ENCODE peak calls at places on chromosomes 12 and 14, in seven cellular contexts. H is H9; D is mammary epithelial cell; A is Right ventricle myocardium superior; J is activated effector memory CD4-positive, alpha-beta T cell treated with Interleukin-2 at 50 U/mL for 16 hours; R is IMR-90; C is Right ventricle myocardium inferior. P is an unnamed sample.

GRCh38 chr14:21070083-21070609 is at the start of gene ARHGEF40:
- DNase-seq in H (peak; percentile 50), D (no peak), A (peak; percentile 83), J (no peak), R (peak; percentile 33), C (peak; percentile 87), P (no peak)

GRCh38 chr14:36512585-36513003 is 7.4 kb downstream of the NKX2-1 start:
- DNase-seq in H (no peak), D (no peak), A (no peak), J (no peak), R (no peak), C (no peak), P (no peak)

GRCh38 chr14:73741386-73741875 is 27.2 kb upstream of the PNMA1 start:
- DNase-seq in H (peak; percentile 91), D (peak; percentile 72), A (peak; percentile 86), J (peak; percentile 57), R (peak; percentile 66), C (peak; percentile 87), P (no peak)

GRCh38 chr12:79857675-79858074 is 77.2 kb downstream of the PPP1R12A start:
- DNase-seq in H (no peak), D (no peak), A (no peak), J (no peak), R (no peak), C (no peak), P (no peak)

GRCh38 chr12:9751204-9752144 is 9.2 kb downstream of the CD69 start:
- DNase-seq in H (no peak), D (peak; percentile 11), A (no peak), J (no peak), R (peak; percentile 16), C (no peak), P (no peak)

GRCh38 chr12:120225852-120226640 is 25.1 kb upstream of the RPLP0 start:
- DNase-seq in H (no peak), D (no peak), A (peak; percentile 74), J (no peak), R (no peak), C (peak; percentile 76), P (no peak)

GRCh38 chr12:5456906-5457305 is 25.0 kb downstream of the NTF3 start:
- DNase-seq in H (no peak), D (no peak), A (no peak), J (no peak), R (peak; percentile 82), C (no peak), P (no peak)

GRCh38 chr14:69999246-69999645 is 120.0 kb downstream of the SMOC1 start:
- DNase-seq in H (no peak), D (peak; percentile 100), A (no peak), J (no peak), R (peak; percentile 100), C (no peak), P (peak; percentile 99)

GRCh38 chr12:10363922-10364838 is 25.7 kb downstream of the KLRK1 start:
- DNase-seq in H (no peak), D (peak; percentile 74), A (peak; percentile 43), J (peak; percentile 20), R (peak; percentile 41), C (no peak), P (no peak)

GRCh38 chr14:36941783-36942521 is 230.5 kb downstream of the SLC25A21 start:
- DNase-seq in H (peak; percentile 60), D (peak; percentile 55), A (peak; percentile 78), J (no peak), R (peak; percentile 64), C (peak; percentile 62), P (no peak)

GRCh38 chr14:73786942-73787759 is 64.5 kb upstream of the PTGR2 start:
- DNase-seq in H (peak; percentile 56), D (peak; percentile 20), A (peak; percentile 82), J (peak; percentile 56), R (peak; percentile 35), C (peak; percentile 92), P (no peak)

GRCh38 chr14:93888995-93889394 is 38.1 kb upstream of the FAM181A start:
- DNase-seq in H (no peak), D (no peak), A (no peak), J (no peak), R (no peak), C (no peak), P (no peak)

GRCh38 chr14:69580009-69580577 is 5.4 kb upstream of the CCDC177 start:
- DNase-seq in H (peak; percentile 83), D (peak; percentile 83), A (no peak), J (no peak), R (peak; percentile 96), C (no peak), P (peak; percentile 98)

GRCh38 chr12:93875157-93875556 is 198.0 kb downstream of the CRADD start:
- DNase-seq in H (no peak), D (no peak), A (no peak), J (no peak), R (no peak), C (no peak), P (no peak)

GRCh38 chr12:98896938-98897337 is 251.8 kb downstream of the APAF1 start:
- DNase-seq in H (no peak), D (no peak), A (no peak), J (no peak), R (peak; percentile 4), C (no peak), P (no peak)

GRCh38 chr14:96363751-96364336 is 518 bp downstream of the GSKIP start:
- DNase-seq in H (peak; percentile 46), D (peak; percentile 63), A (no peak), J (no peak), R (peak; percentile 31), C (peak; percentile 73), P (peak; percentile 16)

GRCh38 chr12:80857311-80857710 is 80.4 kb downstream of the LIN7A start:
- DNase-seq in H (no peak), D (no peak), A (no peak), J (no peak), R (peak; percentile 62), C (no peak), P (no peak)

GRCh38 chr12:31900271-31900670 is 58.9 kb upstream of the RESF1 start:
- DNase-seq in H (no peak), D (peak; percentile 54), A (no peak), J (no peak), R (no peak), C (no peak), P (no peak)

GRCh38 chr12:120234643-120235368 is 30.7 kb downstream of the PXN start:
- DNase-seq in H (peak; percentile 81), D (peak; percentile 86), A (peak; percentile 91), J (no peak), R (peak; percentile 97), C (peak; percentile 91), P (no peak)

GRCh38 chr14:80003138-80003537 is 208.2 kb downstream of the DIO2 start:
- DNase-seq in H (no peak), D (no peak), A (no peak), J (no peak), R (peak; percentile 67), C (no peak), P (peak; percentile 65)

GRCh38 chr12:109934026-109934425 is 34.0 kb downstream of the TCHP start:
- DNase-seq in H (no peak), D (no peak), A (no peak), J (no peak), R (peak; percentile 52), C (no peak), P (no peak)

P was measured in epithelial cell of prostate.